ENCODE peak calls at places on chromosomes 16 and 17, in four cellular contexts. M, Q, Z and H are unnamed samples.

GRCh38 chr17:80577876-80578275 is 33.2 kb downstream of the RPTOR start:
- DNase-seq in Q (no peak), Z (no peak), M (no peak), H (no peak)

GRCh38 chr17:36705651-36706436 is 104.5 kb downstream of the MRM1 start:
- DNase-seq in Z (no peak), M (no peak), Q (peak; percentile 70), H (no peak)

GRCh38 chr17:19433727-19434340 is 22.8 kb downstream of the RNF112 start:
- DNase-seq in Q (no peak), Z (no peak), M (no peak), H (no peak)

GRCh38 chr16:50389900-50390896 is 21.4 kb upstream of the BRD7 start:
- DNase-seq in Z (no peak), M (no peak), Q (no peak), H (no peak)

GRCh38 chr16:30748634-30749445 is 615 bp downstream of the PHKG2 start:
- DNase-seq in M (no peak), Z (peak; percentile 83), Q (peak; percentile 65), H (peak; percentile 68)

GRCh38 chr16:17161034-17161433 is 309.7 kb downstream of the XYLT1 start:
- DNase-seq in M (no peak), Z (no peak), Q (no peak), H (no peak)

GRCh38 chr17:2170023-2170422 is 115.1 kb downstream of the HIC1 start:
- DNase-seq in M (no peak), Z (peak; percentile 35), Q (peak; percentile 68), H (no peak)

GRCh38 chr17:81336930-81337325 is 41.8 kb upstream of the SLC38A10 start:
- DNase-seq in Z (peak; percentile 65), Q (no peak), M (no peak), H (no peak)

GRCh38 chr16:17432902-17433576 is 37.7 kb downstream of the XYLT1 start:
- DNase-seq in Z (no peak), M (no peak), Q (no peak), H (no peak)

GRCh38 chr16:30948956-30949654 is at the start of gene ORAI3:
- DNase-seq in Z (peak; percentile 91), M (no peak), Q (peak; percentile 69), H (peak; percentile 91)

GRCh38 chr17:13078591-13078990 is 60.8 kb upstream of the ELAC2 start:
- DNase-seq in Q (no peak), Z (no peak), M (no peak), H (no peak)

GRCh38 chr17:80649672-80650338 is 105.2 kb downstream of the RPTOR start:
- DNase-seq in Q (peak; percentile 77), M (no peak), Z (no peak), H (peak; percentile 63)

GRCh38 chr17:70869402-70870085 is 700.2 kb downstream of the KCNJ2 start:
- DNase-seq in M (no peak), Q (no peak), Z (no peak), H (no peak)

GRCh38 chr16:81945665-81946064 is 65.6 kb downstream of the SDR42E1 start:
- DNase-seq in Q (no peak), M (no peak), Z (no peak), H (no peak)

GRCh38 chr16:81939164-81940067 is 71.9 kb downstream of the SDR42E1 start:
- DNase-seq in M (no peak), Z (no peak), Q (peak; percentile 42), H (no peak)

GRCh38 chr16:81937305-81938038 is 73.8 kb downstream of the SDR42E1 start:
- DNase-seq in Q (no peak), M (no peak), Z (no peak), H (no peak)

GRCh38 chr16:81938331-81939163 is 72.7 kb downstream of the SDR42E1 start:
- DNase-seq in Q (no peak), Z (no peak), M (no peak), H (no peak)

GRCh38 chr16:81940781-81941560 is 70.3 kb downstream of the SDR42E1 start:
- DNase-seq in M (no peak), Q (no peak), Z (no peak), H (no peak)
- TF ChIP-seq CTCF in M (peak; percentile 27), Q (peak; percentile 10), Z (peak; percentile 35), H (peak; percentile 52)

GRCh38 chr16:5490499-5490898 is 392.9 kb upstream of the EEF2KMT start:
- DNase-seq in Z (no peak), M (no peak), Q (peak; percentile 67), H (peak; percentile 52)
- TF ChIP-seq CTCF in Z (peak; percentile 32), M (peak; percentile 51), Q (peak; percentile 98), H (peak; percentile 55)

GRCh38 chr16:73565263-73565662 is 517.3 kb upstream of the ZFHX3 start:
- DNase-seq in M (no peak), Q (no peak), Z (no peak), H (no peak)
- TF ChIP-seq CTCF in M (peak; percentile 38), Q (no peak), Z (no peak), H (peak; percentile 6)

DNA sequence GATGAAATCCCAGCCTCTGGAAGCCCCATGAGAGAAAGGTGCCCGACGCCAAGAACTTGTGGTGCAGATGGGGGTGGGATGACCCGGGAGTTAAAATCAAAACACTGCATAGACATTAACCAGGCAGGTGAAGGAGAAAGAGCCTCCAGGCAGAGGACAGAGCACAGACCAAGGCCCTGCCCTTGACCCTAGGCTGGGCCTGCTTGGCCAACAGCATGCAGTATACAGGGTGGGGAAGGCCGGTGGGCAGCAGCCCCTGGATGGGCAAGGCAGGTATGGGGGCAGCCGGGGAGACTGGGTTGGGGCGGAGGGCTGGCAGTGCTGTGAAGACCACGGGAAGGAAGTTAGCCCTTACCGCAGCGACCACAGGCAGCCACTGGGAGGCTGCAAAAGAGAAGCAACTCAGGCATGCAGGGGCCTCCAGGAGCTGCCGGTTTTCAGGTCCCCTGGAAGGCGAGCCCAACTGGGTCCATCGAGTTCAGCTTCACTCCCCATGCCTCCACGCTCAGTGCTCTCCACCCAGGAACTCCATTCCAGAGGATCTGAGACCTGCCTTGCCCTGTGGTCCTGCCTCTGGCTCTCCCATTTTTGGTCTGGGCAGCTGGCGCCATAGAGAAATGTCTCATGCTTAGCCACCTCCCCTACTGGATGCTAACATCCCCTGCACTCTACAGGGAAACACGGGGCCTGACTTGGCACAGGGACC is 81.2 kb downstream of the C16orf95 start:
- DNase-seq in M (no peak), Z (no peak), Q (peak; percentile 35), H (no peak)
- TF ChIP-seq CTCF in M (no peak), Z (no peak), Q (no peak), H (no peak)

GRCh38 chr17:49994085-49995054 is 654 bp downstream of the DLX3 start:
- DNase-seq in Q (peak; percentile 63), M (no peak), Z (no peak), H (peak; percentile 48)
- TF ChIP-seq CTCF in Q (peak; percentile 26), M (no peak), Z (no peak), H (no peak)

GRCh38 chr16:26645629-26646028 is 421.1 kb upstream of the C16orf82 start:
- DNase-seq in M (no peak), Z (no peak), Q (peak; percentile 80), H (no peak)
- TF ChIP-seq CTCF in M (peak; percentile 29), Z (no peak), Q (peak; percentile 79), H (peak; percentile 29)

DNA sequence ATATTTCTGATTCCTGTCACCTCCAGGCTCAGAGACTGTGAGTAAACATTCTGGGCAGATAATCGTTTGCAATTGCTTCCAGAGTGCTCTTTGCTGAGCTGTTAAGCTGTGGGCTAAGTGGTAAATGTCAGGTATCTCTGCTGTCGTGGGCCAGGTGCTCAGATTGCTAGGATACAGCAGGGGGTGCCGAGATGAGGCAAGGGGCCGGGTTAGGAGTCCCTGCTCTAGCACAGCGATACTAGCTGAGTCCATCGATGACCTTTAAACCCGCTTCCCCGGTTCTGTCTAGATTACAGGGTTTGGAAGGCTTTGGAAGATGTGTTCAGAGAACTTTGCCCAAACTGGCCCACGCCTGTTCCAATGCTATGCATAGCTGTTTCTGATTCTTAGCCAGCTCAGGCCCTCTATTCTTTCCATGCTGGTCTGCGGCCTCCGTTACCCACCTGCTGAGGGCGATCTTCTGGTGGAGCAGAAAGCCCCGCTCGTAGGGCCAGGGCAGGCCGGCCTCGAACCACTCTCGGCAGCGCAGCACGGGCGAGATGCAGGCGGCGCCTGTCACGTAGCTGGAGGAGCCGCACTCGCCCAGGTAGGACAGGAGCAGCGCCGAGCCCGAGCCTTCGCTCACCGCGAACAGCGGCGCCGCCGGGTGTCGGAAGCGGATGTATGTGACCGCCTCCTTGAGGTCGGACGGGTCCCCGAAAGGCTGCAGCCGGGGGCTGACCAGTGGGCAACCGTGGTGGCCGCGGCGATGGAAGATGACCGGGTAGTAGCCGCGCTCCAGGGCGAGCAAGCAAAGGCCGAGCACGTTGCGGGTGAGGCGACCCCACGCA is 979 bp downstream of the ABHD15 start:
- DNase-seq in Z (peak; percentile 63), Q (peak; percentile 76), M (no peak), H (peak; percentile 74)
- TF ChIP-seq CTCF in Z (no peak), Q (no peak), M (no peak), H (no peak)

GRCh38 chr16:70703041-70703834 is 17.4 kb upstream of the MTSS2 start:
- DNase-seq in Z (peak; percentile 94), Q (peak; percentile 45), M (no peak), H (no peak)
- TF ChIP-seq CTCF in Z (peak; percentile 56), Q (no peak), M (no peak), H (peak; percentile 15)

DNA sequence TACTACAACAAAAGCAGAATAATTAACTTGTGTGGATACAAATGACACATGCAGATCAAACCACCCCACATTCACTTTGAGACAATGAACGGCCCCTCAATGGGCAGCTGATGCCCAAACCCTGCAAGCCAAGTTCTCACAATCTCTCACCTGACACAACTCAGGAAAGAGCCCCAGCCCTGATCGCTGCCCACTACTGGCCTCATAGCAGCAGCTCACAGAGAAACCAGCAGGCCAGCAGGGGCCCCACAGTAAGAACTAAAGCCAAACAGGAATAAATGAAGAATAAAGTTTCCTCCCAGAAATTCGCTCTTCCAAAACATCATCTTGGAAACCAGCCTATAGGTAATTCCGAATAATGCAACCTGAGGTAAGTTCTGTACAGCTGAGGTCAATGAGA is 7.7 kb downstream of the AKTIP start:
- DNase-seq in Q (peak; percentile 29), M (no peak), Z (no peak), H (no peak)
- TF ChIP-seq CTCF in Q (no peak), M (no peak), Z (no peak), H (no peak)